ENCODE peak calls at places on chromosomes 7 and 10, in four cellular contexts. I is GM12878, Z is HepG2, D is K562. W is an unnamed sample.

GRCh38 chr10:373516-374309 is 238.5 kb downstream of the ZMYND11 start:
- DNase-seq in I (no peak), Z (peak; percentile 80), D (no peak), W (no peak)

GRCh38 chr7:102280521-102280920 is 6.1 kb upstream of the SH2B2 start:
- DNase-seq in I (no peak), Z (no peak), D (no peak), W (no peak)

GRCh38 chr10:96642973-96643372 is 56.2 kb upstream of the TM9SF3 start:
- DNase-seq in I (no peak), Z (peak; percentile 54), D (peak; percentile 35), W (peak; percentile 58)

GRCh38 chr10:6918305-6918704 is 338.2 kb upstream of the PRKCQ start:
- DNase-seq in I (no peak), Z (no peak), D (peak; percentile 25), W (peak; percentile 22)

GRCh38 chr10:9311702-9312499 is 1257.4 kb downstream of the GATA3 start:
- DNase-seq in I (no peak), Z (no peak), D (no peak), W (peak; percentile 15)

GRCh38 chr7:55249332-55249731 is 115.8 kb upstream of the LANCL2 start:
- DNase-seq in I (no peak), Z (no peak), D (no peak), W (no peak)

GRCh38 chr10:75400769-75401568 is 595 bp downstream of the ZNF503 start:
- DNase-seq in I (no peak), Z (no peak), D (no peak), W (no peak)

GRCh38 chr7:151133986-151134742 is 33.3 kb downstream of the GBX1 start:
- DNase-seq in I (no peak), Z (no peak), D (no peak), W (no peak)

GRCh38 chr7:80659120-80660055 is 20.9 kb downstream of the CD36 start:
- DNase-seq in I (no peak), Z (peak; percentile 26), D (peak; percentile 28), W (peak; percentile 12)

GRCh38 chr7:17130281-17131059 is 168.0 kb upstream of the AHR start:
- DNase-seq in I (no peak), Z (peak; percentile 98), D (no peak), W (peak; percentile 58)

GRCh38 chr10:91587710-91588638 is 44.9 kb downstream of the PPP1R3C start:
- DNase-seq in I (no peak), Z (no peak), D (peak; percentile 46), W (no peak)

GRCh38 chr10:91797874-91798735 is at the start of gene TNKS2:
- DNase-seq in I (peak; percentile 75), Z (peak; percentile 87), D (peak; percentile 91), W (peak; percentile 96)

GRCh38 chr7:117085769-117086463 is 132.6 kb downstream of the ST7 start:
- DNase-seq in I (no peak), Z (no peak), D (no peak), W (no peak)

GRCh38 chr10:109996225-109996624 is 11.6 kb upstream of the ADD3 start:
- DNase-seq in I (no peak), Z (no peak), D (no peak), W (peak; percentile 48)

GRCh38 chr10:6128591-6129383 is 40.0 kb downstream of the RBM17 start:
- DNase-seq in I (no peak), Z (no peak), D (no peak), W (no peak)

GRCh38 chr7:371119-371778 is 81.3 kb downstream of the FOXL3 start:
- DNase-seq in I (no peak), Z (peak; percentile 90), D (peak; percentile 39), W (peak; percentile 50)

GRCh38 chr10:70814126-70814525 is 1.6 kb upstream of the SGPL1 start:
- DNase-seq in I (no peak), Z (no peak), D (no peak), W (no peak)

GRCh38 chr10:70809726-70810125 is 6.0 kb upstream of the SGPL1 start:
- DNase-seq in I (no peak), Z (no peak), D (no peak), W (no peak)

GRCh38 chr10:70812814-70813213 is 2.9 kb upstream of the SGPL1 start:
- DNase-seq in I (no peak), Z (no peak), D (no peak), W (no peak)

GRCh38 chr10:70810967-70811366 is 4.8 kb upstream of the SGPL1 start:
- DNase-seq in I (no peak), Z (no peak), D (no peak), W (no peak)

DNA sequence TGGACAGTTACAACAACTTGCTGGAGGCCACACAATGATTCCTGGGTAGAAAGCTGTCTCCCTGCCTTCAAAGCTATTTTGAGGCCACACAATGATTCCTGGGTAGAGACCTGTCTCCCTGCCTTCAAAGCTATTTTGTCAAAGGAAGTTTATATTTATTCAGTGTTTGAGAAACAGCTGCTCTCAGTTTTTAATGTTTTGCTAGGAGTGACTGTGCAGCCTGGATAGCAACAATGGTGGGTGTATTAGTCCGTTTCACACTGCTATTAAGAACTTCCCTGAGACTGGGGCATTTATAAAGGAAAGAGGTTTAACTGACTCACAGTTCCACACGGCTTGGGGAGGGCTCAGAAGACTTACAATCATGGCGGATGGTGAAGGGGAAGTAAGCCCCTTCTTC is 3.9 kb upstream of the SGPL1 start:
- DNase-seq in I (no peak), Z (no peak), D (no peak), W (no peak)
- TF ChIP-seq FOXK2 in I (no peak), Z (no peak), D (no peak), W (no peak)

GRCh38 chr10:132868995-132869394 is 73.4 kb downstream of the CFAP46 start:
- DNase-seq in I (no peak), Z (no peak), D (no peak), W (no peak)

GRCh38 chr10:132865236-132865635 is 77.1 kb downstream of the CFAP46 start:
- DNase-seq in I (no peak), Z (no peak), D (no peak), W (no peak)

GRCh38 chr10:132867801-132868644 is 74.3 kb downstream of the CFAP46 start:
- DNase-seq in I (no peak), Z (no peak), D (no peak), W (no peak)

GRCh38 chr10:132865851-132866600 is 76.3 kb downstream of the CFAP46 start:
- DNase-seq in I (no peak), Z (no peak), D (no peak), W (no peak)

DNA sequence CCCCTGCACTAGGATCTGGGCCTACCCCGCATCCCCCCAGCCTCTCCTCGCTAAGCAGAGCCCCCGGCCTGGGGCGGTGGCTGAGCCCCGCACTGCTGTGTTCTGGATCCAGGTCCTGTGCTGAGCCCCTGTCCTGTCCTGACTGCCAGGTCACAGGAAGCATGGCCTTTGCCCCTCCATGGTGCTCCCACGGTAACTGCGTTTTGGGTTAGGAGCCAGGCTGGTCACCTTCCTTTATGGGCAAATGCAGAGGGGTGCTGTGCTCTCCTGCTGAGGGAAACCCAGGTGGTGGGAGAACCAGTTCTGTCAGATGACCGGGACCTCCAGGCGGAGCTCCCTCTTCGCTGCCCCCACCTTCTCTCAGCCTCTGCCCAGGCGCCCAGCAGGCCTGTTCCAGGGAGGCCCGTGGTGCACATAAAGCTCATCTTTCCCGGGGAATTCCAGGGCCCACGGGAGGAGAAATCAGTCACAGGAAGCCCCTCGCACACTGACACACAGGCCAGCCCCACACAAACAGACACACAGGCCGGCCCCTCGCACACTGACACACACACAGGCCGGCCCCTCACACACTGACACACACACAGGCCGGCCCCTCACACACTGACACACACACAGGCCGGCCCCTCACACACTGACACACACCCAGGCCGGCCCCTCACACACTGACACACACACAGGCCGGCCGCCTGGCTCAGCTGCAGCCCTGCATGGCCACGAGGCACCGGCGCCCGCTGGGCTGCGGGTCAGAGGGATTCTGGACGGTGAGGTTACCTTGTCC is 75.6 kb downstream of the CFAP46 start:
- DNase-seq in I (no peak), Z (no peak), D (no peak), W (no peak)
- TF ChIP-seq FOXK2 in I (no peak), Z (no peak), D (no peak), W (no peak)

GRCh38 chr7:134458341-134458805 is 527 bp downstream of the AKR1B1 start:
- DNase-seq in I (peak; percentile 9), Z (peak; percentile 49), D (no peak), W (peak; percentile 81)

GRCh38 chr7:134458806-134459698 is at the start of gene AKR1B1:
- DNase-seq in I (peak; percentile 64), Z (peak; percentile 84), D (peak; percentile 73), W (peak; percentile 100)

GRCh38 chr7:134461921-134462320 is 3.0 kb upstream of the AKR1B1 start:
- DNase-seq in I (no peak), Z (no peak), D (no peak), W (no peak)

GRCh38 chr7:134462337-134462925 is 3.5 kb upstream of the AKR1B1 start:
- DNase-seq in I (no peak), Z (peak; percentile 6), D (no peak), W (no peak)

GRCh38 chr7:134460000-134460399 is 1.1 kb upstream of the AKR1B1 start:
- DNase-seq in I (no peak), Z (no peak), D (no peak), W (no peak)
- TF ChIP-seq FOXK2 in I (no peak), Z (no peak), D (no peak), W (no peak)

GRCh38 chr10:50384839-50385238 is 133.5 kb upstream of the ASAH2 start:
- DNase-seq in I (no peak), Z (no peak), D (no peak), W (no peak)
- TF ChIP-seq FOXK2 in I (no peak), Z (no peak), D (no peak), W (no peak)

GRCh38 chr7:99324966-99325596 is 617 bp upstream of the ARPC1A start:
- DNase-seq in I (no peak), Z (no peak), D (no peak), W (peak; percentile 32)
- TF ChIP-seq FOXK2 in I (no peak), Z (no peak), D (no peak), W (no peak)

W was measured in HEK293T.